ENCODE peak calls at places on chromosomes 12 and 14, in four cellular contexts. Q is dorsolateral prefrontal cortex, G is amniotic stem cell, T is T-helper 2 cell. S is an unnamed sample.

GRCh38 chr12:103994235-103994634 is 28.6 kb downstream of the TDG start:
- DNase-seq in G (no peak), Q (no peak), T (no peak), S (no peak)

GRCh38 chr12:89343127-89343526 is 9.2 kb downstream of the DUSP6 start:
- DNase-seq in G (no peak), T (no peak), Q (no peak), S (no peak)

GRCh38 chr12:3604750-3605638 is 114.0 kb downstream of the PRMT8 start:
- DNase-seq in Q (peak), G (no peak), T (no peak), S (no peak)

GRCh38 chr14:96148631-96149030 is 56.0 kb upstream of the BDKRB2 start:
- DNase-seq in T (no peak), G (no peak), Q (no peak), S (no peak)

GRCh38 chr12:24821691-24822090 is 127.2 kb downstream of the BCAT1 start:
- DNase-seq in T (no peak), G (no peak), Q (no peak), S (no peak)

GRCh38 chr12:26331960-26332359 is 136.6 kb downstream of the SSPN start:
- DNase-seq in G (no peak), Q (no peak), T (no peak), S (no peak)

GRCh38 chr12:79407671-79408622 is 282.8 kb downstream of the PAWR start:
- DNase-seq in T (no peak), Q (no peak), G (peak), S (peak)

GRCh38 chr12:15829949-15830348 is 40.8 kb upstream of the EPS8 start:
- DNase-seq in Q (no peak), T (no peak), G (no peak), S (no peak)

GRCh38 chr12:69071091-69071370 is 138.1 kb upstream of the CPM start:
- DNase-seq in T (no peak), Q (no peak), G (no peak), S (no peak)

GRCh38 chr12:49675137-49675536 is 32.1 kb downstream of the FMNL3 start:
- DNase-seq in Q (no peak), G (no peak), T (no peak), S (no peak)

GRCh38 chr14:70707138-70708038 is 65.7 kb downstream of the TTC9 start:
- DNase-seq in Q (peak), T (no peak), G (no peak), S (no peak)

GRCh38 chr12:63844391-63845341 is at the start of gene SRGAP1:
- DNase-seq in Q (peak), G (peak), T (no peak), S (peak)

GRCh38 chr14:66380143-66380542 is 106.0 kb upstream of the CCDC196 start:
- DNase-seq in Q (no peak), G (no peak), T (no peak), S (no peak)

GRCh38 chr14:73759183-73759713 is 45.1 kb upstream of the PNMA1 start:
- DNase-seq in Q (peak), G (no peak), T (peak), S (no peak)

GRCh38 chr12:5965950-5966383 is 20.9 kb upstream of the ANO2 start:
- DNase-seq in G (peak), T (no peak), Q (peak), S (no peak)

GRCh38 chr12:117045175-117045997 is 53.8 kb downstream of the TESC start:
- DNase-seq in G (no peak), T (no peak), Q (no peak), S (no peak)

GRCh38 chr14:102893452-102893851 is 29.0 kb upstream of the AMN start:
- DNase-seq in T (no peak), G (peak), Q (no peak), S (no peak)

GRCh38 chr12:27340971-27341370 is 8.3 kb downstream of the BMAL2 start:
- DNase-seq in Q (no peak), T (no peak), G (no peak), S (no peak)

GRCh38 chr12:19144985-19145384 is 15.5 kb downstream of the PLEKHA5 start:
- DNase-seq in Q (no peak), T (no peak), G (no peak), S (no peak)

GRCh38 chr12:75447695-75448393 is 32.7 kb upstream of the GLIPR1 start:
- DNase-seq in T (no peak), G (no peak), Q (no peak), S (no peak)

GRCh38 chr14:49581209-49581960 is 4.8 kb downstream of the RPS29 start:
- DNase-seq in G (no peak), Q (no peak), T (no peak), S (no peak)

GRCh38 chr14:100622234-100622633 is 35.0 kb upstream of the BEGAIN start:
- DNase-seq in Q (no peak), G (no peak), T (no peak), S (no peak)

GRCh38 chr12:103505371-103506236 is 9.8 kb upstream of the C12orf42 start:
- DNase-seq in G (no peak), Q (no peak), T (no peak), S (no peak)